ENCODE peak calls at places on chromosomes 13 and 19, in eight cellular contexts. Q is GDM1; W is stimulated activated naive CD4-positive, alpha-beta T cell; O is naive thymus-derived CD8-positive, alpha-beta T cell; D is AG04449; C is COR-L47; X is lower lobe of right lung; B is T-helper 2 cell. K is an unnamed sample.

GRCh38 chr13:45602183-45602582 is 13.4 kb downstream of the ERICH6B start:
- DNase-seq in C (no peak), Q (no peak), D (no peak), W (no peak), X (no peak), O (no peak), B (no peak), K (no peak)

GRCh38 chr19:10895920-10896319 is 24.6 kb downstream of the CARM1 start:
- DNase-seq in Q (no peak), W (no peak), D (no peak), B (no peak), X (no peak), C (no peak), O (no peak), K (no peak)

GRCh38 chr19:41784337-41785239 is 11.8 kb upstream of the CEACAM3 start:
- DNase-seq in D (no peak), Q (peak), C (no peak), B (no peak), X (no peak), W (no peak), O (no peak), K (no peak)

GRCh38 chr13:88417801-88418200 is 746.6 kb downstream of the SLITRK5 start:
- DNase-seq in C (no peak), X (no peak), W (no peak), Q (no peak), B (no peak), O (no peak), D (no peak), K (no peak)

GRCh38 chr13:99344610-99345208 is 37.5 kb upstream of the GPR183 start:
- DNase-seq in D (no peak), Q (no peak), B (no peak), O (no peak), C (no peak), W (no peak), X (no peak), K (no peak)

GRCh38 chr13:86174632-86175031 is 375.4 kb upstream of the SLITRK6 start:
- DNase-seq in W (no peak), C (no peak), O (no peak), D (no peak), X (no peak), B (no peak), Q (no peak), K (no peak)

GRCh38 chr19:46147791-46148288 is at the start of gene IGFL2:
- DNase-seq in Q (no peak), C (no peak), B (no peak), D (no peak), X (no peak), W (no peak), O (no peak), K (no peak)

GRCh38 chr13:74987124-74987690 is 494.8 kb downstream of the TBC1D4 start:
- DNase-seq in C (no peak), Q (no peak), D (no peak), X (no peak), O (no peak), B (no peak), W (no peak), K (no peak)

GRCh38 chr13:37647038-37647650 is 48.6 kb upstream of the POSTN start:
- DNase-seq in D (no peak), X (no peak), C (no peak), W (no peak), Q (no peak), O (no peak), B (no peak), K (no peak)

GRCh38 chr19:2549701-2550191 is 73.8 kb downstream of the GADD45B start:
- DNase-seq in D (peak), C (no peak), B (no peak), W (no peak), Q (no peak), O (no peak), X (peak), K (no peak)

GRCh38 chr13:20348645-20349408 is 116.7 kb upstream of the GJB6 start:
- DNase-seq in W (no peak), C (no peak), Q (no peak), O (no peak), X (no peak), B (no peak), D (no peak), K (no peak)

GRCh38 chr13:42028113-42028799 is 20.2 kb upstream of the DGKH start:
- DNase-seq in C (no peak), B (no peak), W (no peak), D (no peak), X (no peak), Q (no peak), O (no peak), K (no peak)

GRCh38 chr13:45367358-45367757 is 26.4 kb upstream of the TPT1 start:
- DNase-seq in O (peak), X (peak), W (peak), C (peak), B (peak), Q (peak), D (peak), K (peak)

GRCh38 chr19:16595097-16595496 is 22.9 kb upstream of the SLC35E1 start:
- DNase-seq in W (no peak), X (no peak), D (no peak), Q (no peak), O (no peak), B (no peak), C (no peak), K (no peak)

GRCh38 chr19:45059258-45059965 is 16.9 kb downstream of the ZNF296 start:
- DNase-seq in O (peak), W (peak), B (peak), Q (peak), D (no peak), X (peak), C (peak), K (peak)

GRCh38 chr19:48925240-48925843 is 8.2 kb upstream of the DHDH start:
- DNase-seq in C (no peak), X (no peak), D (peak), B (no peak), O (no peak), Q (no peak), W (no peak), K (no peak)

GRCh38 chr19:18807861-18808331 is 16.8 kb upstream of the COMP start:
- DNase-seq in O (no peak), D (no peak), X (no peak), B (no peak), Q (no peak), W (no peak), C (no peak), K (no peak)

GRCh38 chr19:48295458-48295857 is 25.6 kb downstream of the ZNF114 start:
- DNase-seq in B (no peak), X (no peak), C (no peak), Q (no peak), W (no peak), D (no peak), O (no peak), K (no peak)

GRCh38 chr19:18915639-18916038 is 3.5 kb downstream of the COPE start:
- DNase-seq in C (peak), B (no peak), W (peak), D (no peak), X (no peak), O (peak), Q (no peak), K (no peak)

GRCh38 chr19:45638930-45639729 is at the start of gene EML2:
- DNase-seq in Q (peak), O (peak), W (peak), D (no peak), C (peak), B (peak), X (peak), K (peak)

GRCh38 chr19:16628984-16629691 is 1.1 kb upstream of the MED26 start:
- DNase-seq in Q (no peak), O (no peak), W (peak), B (no peak), X (no peak), D (no peak), C (no peak), K (no peak)

GRCh38 chr13:20580257-20580656 is 13.3 kb downstream of the IFT88 start:
- DNase-seq in W (no peak), Q (no peak), B (no peak), C (no peak), O (no peak), X (no peak), D (no peak), K (no peak)

GRCh38 chr13:103615778-103616177 is 549.6 kb upstream of the SLC10A2 start:
- DNase-seq in B (no peak), D (no peak), C (no peak), O (no peak), W (no peak), Q (no peak), X (no peak), K (no peak)

GRCh38 chr19:10543420-10544241 is at the start of gene ATG4D:
- DNase-seq in D (no peak), O (peak), B (peak), W (peak), C (peak), X (peak), Q (peak), K (peak)

GRCh38 chr19:58181902-58182576 is 822 bp upstream of the ZNF274 start:
- DNase-seq in O (peak), B (no peak), D (no peak), X (no peak), W (peak), C (peak), Q (peak), K (peak)

GRCh38 chr13:40596484-40596883 is 70.0 kb downstream of the FOXO1 start:
- DNase-seq in Q (no peak), C (no peak), O (no peak), B (no peak), D (no peak), W (peak), X (no peak), K (peak)

GRCh38 chr19:42229263-42229854 is 9.2 kb downstream of the ZNF526 start:
- DNase-seq in W (no peak), B (no peak), O (no peak), X (no peak), Q (no peak), C (no peak), D (no peak), K (no peak)

GRCh38 chr13:99370476-99371272 is 63.5 kb upstream of the GPR183 start:
- DNase-seq in Q (no peak), C (no peak), X (no peak), W (no peak), B (no peak), D (no peak), O (no peak), K (no peak)

GRCh38 chr13:50410921-50411712 is 395.9 kb downstream of the KCNRG start:
- DNase-seq in W (no peak), O (no peak), X (no peak), B (no peak), Q (no peak), D (peak), C (peak), K (no peak)

GRCh38 chr19:46402725-46403124 is 10.6 kb downstream of the CCDC8 start:
- DNase-seq in X (peak), Q (no peak), B (no peak), D (no peak), W (no peak), O (no peak), C (no peak), K (no peak)

GRCh38 chr19:10339380-10339960 is at the start of gene ICAM3:
- DNase-seq in X (peak), Q (peak), D (no peak), O (peak), B (peak), C (no peak), W (peak), K (peak)

K was measured in CD4-positive, alpha-beta memory T cell.